ENCODE peak calls at places on chromosomes 4 and X, in ten cellular contexts. J is lower lobe of right lung; H is effector memory CD4-positive, alpha-beta T cell; D is psoas muscle; M is tibial artery; C is SK-N-SH; W is Peyer's patch; Y is transverse colon; Q is GM23248; I is K562. E is an unnamed sample. For H3K36me3, H3K4me1 and H3K9me3, the result is how much of the 10 kb centered on the place peaks cover.

GRCh38 chr4:140131663-140132229 is 22.2 kb downstream of the MAML3 start:
- DNase-seq in C (no peak), I (no peak), Y (no peak), M (no peak), W (no peak), H (no peak), D (no peak), Q (no peak), J (no peak), E (no peak)

GRCh38 chr4:144556636-144557035 is 89.3 kb upstream of the HHIP start:
- DNase-seq in H (no peak), C (no peak), D (no peak), I (no peak), Q (no peak), M (no peak), Y (no peak), W (no peak), J (no peak), E (no peak)

GRCh38 chrX:83630662-83631061 is 122.6 kb downstream of the POU3F4 start:
- DNase-seq in Q (no peak), J (no peak), Y (no peak), C (no peak), M (no peak), D (no peak), W (no peak), I (no peak), H (no peak), E (no peak)

GRCh38 chr4:78962597-78963115 is 23.4 kb upstream of the PAQR3 start:
- DNase-seq in J (no peak), C (no peak), H (no peak), Q (no peak), W (no peak), D (no peak), Y (no peak), M (no peak), I (no peak), E (no peak)

GRCh38 chr4:140718240-140718639 is 37.9 kb downstream of the TBC1D9 start:
- DNase-seq in I (no peak), J (no peak), Y (no peak), W (no peak), Q (peak), M (no peak), C (no peak), H (no peak), D (no peak), E (no peak)

GRCh38 chrX:14029039-14029424 is 660 bp downstream of the GEMIN8 start:
- DNase-seq in Q (no peak), M (no peak), W (no peak), D (no peak), C (peak), H (no peak), Y (no peak), I (peak), J (no peak), E (no peak)

GRCh38 chr4:3873446-3874415 is 107.5 kb downstream of the ADRA2C start:
- DNase-seq in C (peak), W (no peak), M (no peak), J (no peak), Y (no peak), H (no peak), I (peak), D (peak), Q (no peak), E (no peak)

GRCh38 chrX:115940888-115941332 is 229.6 kb upstream of the AGTR2 start:
- DNase-seq in W (peak), Y (peak), D (peak), C (peak), Q (peak), M (peak), I (peak), H (no peak), J (no peak), E (no peak)

GRCh38 chr4:140095694-140096482 is 58.1 kb downstream of the MAML3 start:
- DNase-seq in Y (peak), D (no peak), C (peak), M (no peak), W (peak), H (no peak), I (peak), Q (peak), J (peak), E (peak)

GRCh38 chr4:7462509-7462971 is 27.8 kb upstream of the PSAPL1 start:
- DNase-seq in C (peak), I (peak), J (no peak), D (no peak), M (no peak), Y (no peak), H (no peak), W (no peak), Q (peak), E (no peak)

DNA sequence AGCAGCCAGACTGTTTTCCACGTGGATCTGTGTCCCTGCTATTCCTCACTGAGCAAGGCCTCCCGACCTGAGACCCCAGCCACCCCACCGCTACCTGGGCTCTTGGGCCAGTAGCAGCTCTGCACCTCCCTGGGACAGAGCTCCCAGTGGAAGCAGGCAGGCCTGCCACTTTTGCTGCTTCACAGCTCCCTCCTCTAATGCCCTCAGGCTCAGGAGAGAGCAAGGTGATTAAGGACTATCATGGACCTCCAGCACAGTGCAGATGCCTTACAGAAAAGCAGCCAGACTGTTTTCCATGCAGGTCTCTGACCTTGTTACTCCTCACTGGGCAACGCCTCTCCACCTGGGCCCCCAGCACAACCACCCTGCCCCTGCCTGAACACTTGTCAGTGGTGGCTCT is 37.0 kb downstream of the AWAT2 start:
- DNase-seq in D (no peak), Q (no peak), W (no peak), M (no peak), I (no peak), Y (no peak), H (no peak), J (no peak), C (no peak), E (no peak)
- H3K36me3 ChIP-seq in D (under half), Q (under half), W (under half), M (under half), I (under half), Y (under half), H (under half), J (under half), C (under half), E (under half)

DNA sequence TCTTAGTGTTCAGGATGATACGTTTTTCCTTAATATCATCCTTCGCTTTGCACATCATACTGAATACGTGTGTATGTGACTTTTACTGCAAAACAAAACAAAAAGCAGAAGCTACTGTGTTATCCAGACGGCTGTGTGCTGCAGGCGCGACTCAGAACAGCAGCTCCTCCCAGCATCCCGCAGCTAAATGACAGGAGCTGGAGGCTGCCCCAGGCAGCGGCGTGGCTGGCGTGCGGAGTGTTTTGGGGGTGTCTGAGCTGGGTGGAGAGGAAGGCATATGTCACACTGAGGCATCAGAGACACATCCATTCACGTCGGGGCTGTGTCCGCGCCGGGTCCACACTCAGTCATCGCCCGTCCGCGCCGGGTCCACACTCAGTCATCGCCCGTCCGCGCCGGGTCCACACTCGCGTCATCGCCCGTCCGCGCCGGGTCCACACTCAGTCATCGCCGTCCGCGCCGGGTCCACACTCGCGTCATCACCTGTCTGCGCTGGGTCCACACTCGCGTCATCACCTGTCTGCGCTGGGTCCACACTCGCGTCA is 16.6 kb downstream of the PCGF3 start:
- DNase-seq in Y (no peak), C (no peak), M (no peak), Q (peak), J (no peak), W (no peak), I (no peak), H (no peak), D (no peak), E (no peak)
- H3K4me1 ChIP-seq in Y (under half), C (under half), M (under half), Q (under half), J (under half), W (half or more), I (half or more), H (under half), D (under half), E (under half)

DNA sequence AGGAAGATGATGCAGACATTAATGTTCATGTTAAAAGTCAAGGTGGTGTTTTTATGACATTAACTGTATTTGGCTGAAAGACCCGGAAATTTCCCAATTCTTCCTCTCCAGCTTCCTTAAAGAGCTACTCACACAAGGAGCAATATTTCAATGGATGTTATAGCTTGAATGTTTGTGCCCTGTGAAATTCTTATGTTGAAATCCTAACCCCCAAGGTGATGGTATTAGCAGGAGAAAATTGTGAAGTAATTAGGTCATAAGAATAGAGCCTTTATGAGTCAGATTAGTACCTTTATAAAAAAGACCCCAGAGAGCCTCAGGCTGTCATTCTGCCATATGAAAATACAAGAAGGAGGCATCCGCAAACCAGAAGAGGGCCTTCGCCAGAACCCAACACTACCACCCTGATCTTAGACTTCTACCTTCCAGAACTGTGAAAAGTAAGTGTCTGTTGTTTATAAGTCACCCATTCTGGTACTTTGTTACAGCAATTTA is 3.6 kb downstream of the TLR1 start:
- DNase-seq in Q (no peak), H (no peak), D (no peak), W (no peak), M (no peak), J (no peak), Y (no peak), C (no peak), I (no peak), E (no peak)
- H3K9me3 ChIP-seq in Q (under half), H (under half), D (under half), W (under half), M (under half), J (under half), Y (under half), C (under half), I (under half), E (under half)

GRCh38 chrX:2345562-2345961 is 155.2 kb downstream of the DHRSX start:
- DNase-seq in D (no peak), W (no peak), I (no peak), Y (no peak), H (no peak), Q (no peak), J (no peak), M (no peak), C (no peak), E (no peak)
- H3K36me3 ChIP-seq in D (under half), W (under half), I (under half), Y (under half), H (under half), Q (under half), J (under half), M (under half), C (under half), E (under half)

E was measured in CD4-positive, CD25-positive, alpha-beta regulatory T cell.